ENCODE peak calls at places on chromosomes 11 and 22, in ten cellular contexts. J is Peyer's patch, M is body of pancreas, H is HCT116, Z is right lobe of liver, S is adrenal gland, X is upper lobe of left lung, Q is tibial nerve, V is spleen, K is prostate gland. P is an unnamed sample. For H3K27me3, the result is how much of the 10 kb centered on the place peaks cover.

GRCh38 chr22:46444390-46444854 is 93.0 kb downstream of the CELSR1 start:
- DNase-seq in K (no peak), Q (no peak), M (no peak), H (no peak), S (no peak), V (no peak), J (no peak), Z (no peak), X (no peak), P (no peak)

GRCh38 chr11:23991140-23991539 is 505.7 kb upstream of the LUZP2 start:
- DNase-seq in Q (no peak), H (no peak), X (no peak), K (no peak), J (no peak), V (no peak), M (no peak), Z (no peak), S (no peak), P (no peak)

GRCh38 chr11:62665630-62666258 is 632 bp downstream of the CSKMT start:
- DNase-seq in J (peak), X (no peak), K (peak), V (peak), H (no peak), Q (no peak), S (peak), M (peak), Z (peak), P (no peak)

GRCh38 chr22:49657974-49658550 is 169.6 kb downstream of the BRD1 start:
- DNase-seq in Z (no peak), K (no peak), H (no peak), S (no peak), V (no peak), Q (no peak), M (no peak), J (no peak), X (no peak), P (no peak)

GRCh38 chr11:19430346-19431058 is 189.8 kb upstream of the E2F8 start:
- DNase-seq in Z (no peak), X (no peak), Q (no peak), S (no peak), H (no peak), K (no peak), M (peak), J (no peak), V (no peak), P (no peak)

GRCh38 chr22:46802608-46803027 is 40.2 kb downstream of the TBC1D22A start:
- DNase-seq in K (no peak), X (no peak), J (no peak), Z (no peak), S (no peak), H (no peak), V (peak), Q (no peak), M (no peak), P (no peak)

GRCh38 chr22:37533995-37534394 is 14.8 kb upstream of the CARD10 start:
- DNase-seq in V (no peak), J (no peak), X (no peak), K (no peak), S (no peak), Q (no peak), H (peak), M (no peak), Z (no peak), P (no peak)

GRCh38 chr22:46290843-46291785 is 5.6 kb upstream of the GTSE1 start:
- DNase-seq in S (no peak), Q (no peak), V (peak), M (no peak), K (no peak), Z (no peak), J (no peak), X (no peak), H (no peak), P (no peak)

GRCh38 chr22:44659140-44659539 is 42.9 kb upstream of the PRR5 start:
- DNase-seq in M (no peak), S (no peak), K (no peak), H (no peak), J (no peak), V (no peak), Z (no peak), Q (no peak), X (no peak), P (peak)

GRCh38 chr11:45280449-45280848 is 5.7 kb downstream of the SYT13 start:
- DNase-seq in J (no peak), Z (no peak), K (no peak), Q (no peak), V (no peak), S (no peak), X (no peak), H (no peak), M (no peak), P (no peak)

GRCh38 chr11:122309262-122309925 is 193.4 kb upstream of the BLID start:
- DNase-seq in S (no peak), M (no peak), H (no peak), Q (no peak), V (no peak), X (no peak), K (no peak), Z (no peak), J (no peak), P (peak)

GRCh38 chr11:44874284-44874683 is 76.4 kb downstream of the TP53I11 start:
- DNase-seq in H (no peak), Q (no peak), V (no peak), J (no peak), K (no peak), Z (no peak), S (no peak), M (no peak), X (no peak), P (no peak)

GRCh38 chr22:30943368-30943767 is 25.2 kb downstream of the MORC2 start:
- DNase-seq in V (no peak), Z (no peak), S (no peak), K (no peak), H (no peak), M (no peak), J (no peak), X (no peak), Q (no peak), P (no peak)

GRCh38 chr22:21713428-21714058 is 22.1 kb downstream of the YPEL1 start:
- DNase-seq in K (no peak), Z (no peak), X (no peak), M (peak), H (no peak), V (no peak), Q (no peak), J (no peak), S (no peak), P (no peak)

GRCh38 chr11:19677380-19678080 is 35.1 kb upstream of the NAV2 start:
- DNase-seq in X (no peak), K (no peak), J (no peak), S (no peak), H (no peak), V (no peak), Q (no peak), Z (no peak), M (no peak), P (no peak)

GRCh38 chr11:134517621-134518293 is 105.7 kb upstream of the B3GAT1 start:
- DNase-seq in S (no peak), Z (no peak), X (no peak), H (no peak), K (peak), V (peak), J (peak), M (no peak), Q (no peak), P (no peak)

GRCh38 chr22:49412236-49412635 is 415.4 kb downstream of the BRD1 start:
- DNase-seq in J (no peak), Q (no peak), X (no peak), Z (no peak), S (no peak), H (no peak), V (no peak), K (no peak), M (no peak), P (no peak)

GRCh38 chr11:767238-767637 is 10.0 kb downstream of the GATD1 start:
- DNase-seq in Q (no peak), K (no peak), X (peak), H (no peak), J (no peak), S (no peak), V (no peak), M (no peak), Z (no peak), P (no peak)
- TF ChIP-seq POLR2A in Q (no peak), K (no peak), X (no peak), H (no peak), J (no peak), S (no peak), V (no peak), M (no peak), Z (no peak), P (no peak)

GRCh38 chr11:88103337-88104206 is 71.7 kb downstream of the RAB38 start:
- DNase-seq in V (no peak), H (peak), K (no peak), M (peak), Q (no peak), X (no peak), S (peak), Z (peak), J (peak), P (no peak)
- H3K27ac ChIP-seq in V (no peak), H (no peak), K (no peak), M (peak), Q (no peak), X (no peak), S (no peak), Z (peak), J (no peak), P (no peak)

GRCh38 chr11:82731691-82732277 is 1.9 kb downstream of the FAM181B start:
- DNase-seq in H (no peak), M (no peak), K (no peak), V (no peak), S (no peak), J (no peak), Q (no peak), Z (no peak), X (no peak), P (no peak)

GRCh38 chr11:82734120-82734479 is 436 bp upstream of the FAM181B start:
- DNase-seq in X (no peak), V (no peak), H (no peak), Q (no peak), K (no peak), S (no peak), M (no peak), J (no peak), Z (no peak), P (no peak)

GRCh38 chr11:82733444-82734119 is at the start of gene FAM181B:
- DNase-seq in X (peak), J (peak), Q (peak), M (peak), V (peak), K (no peak), Z (peak), S (peak), H (no peak), P (peak)

GRCh38 chr11:82732348-82732733 is 1.3 kb downstream of the FAM181B start:
- DNase-seq in S (no peak), J (no peak), K (no peak), M (peak), H (no peak), Q (no peak), X (peak), V (no peak), Z (no peak), P (no peak)

GRCh38 chr11:82732734-82733443 is 775 bp downstream of the FAM181B start:
- DNase-seq in J (no peak), Q (no peak), X (peak), Z (peak), M (peak), V (peak), K (no peak), S (no peak), H (no peak), P (no peak)
- H3K27me3 ChIP-seq in J (under half), Q (under half), X (under half), Z (under half), M (under half), V (half or more), K (under half), S (under half), H (under half), P (under half)

GRCh38 chr11:86174101-86175046 is 70.2 kb upstream of the EED start:
- DNase-seq in M (peak), Q (peak), Z (peak), V (no peak), H (no peak), S (peak), K (no peak), X (no peak), J (peak), P (peak)
- TF ChIP-seq POLR2A in M (peak), Q (no peak), Z (no peak), V (no peak), H (no peak), S (no peak), K (no peak), X (no peak), J (no peak), P (peak)

GRCh38 chr11:43833657-43834073 is 47.0 kb upstream of the ALKBH3 start:
- DNase-seq in J (no peak), Q (no peak), Z (no peak), X (no peak), S (no peak), M (peak), K (no peak), H (no peak), V (no peak), P (no peak)
- H3K27ac ChIP-seq in J (no peak), Q (no peak), Z (no peak), X (no peak), S (no peak), M (no peak), K (no peak), H (no peak), V (no peak), P (no peak)

GRCh38 chr11:99593197-99593596 is 572.4 kb downstream of the CNTN5 start:
- DNase-seq in S (no peak), Z (no peak), M (no peak), J (no peak), K (no peak), Q (no peak), X (no peak), H (no peak), V (no peak), P (no peak)

GRCh38 chr11:99584822-99585221 is 564.1 kb downstream of the CNTN5 start:
- DNase-seq in H (no peak), S (no peak), Z (no peak), M (no peak), V (no peak), Q (no peak), K (no peak), X (no peak), J (no peak), P (no peak)

GRCh38 chr11:99592241-99592640 is 571.5 kb downstream of the CNTN5 start:
- DNase-seq in S (no peak), M (no peak), H (no peak), Z (no peak), V (no peak), Q (no peak), J (no peak), K (no peak), X (no peak), P (no peak)

GRCh38 chr11:99585606-99586005 is 564.9 kb downstream of the CNTN5 start:
- DNase-seq in M (no peak), Z (no peak), K (no peak), V (no peak), X (no peak), H (no peak), S (no peak), J (no peak), Q (no peak), P (no peak)

DNA sequence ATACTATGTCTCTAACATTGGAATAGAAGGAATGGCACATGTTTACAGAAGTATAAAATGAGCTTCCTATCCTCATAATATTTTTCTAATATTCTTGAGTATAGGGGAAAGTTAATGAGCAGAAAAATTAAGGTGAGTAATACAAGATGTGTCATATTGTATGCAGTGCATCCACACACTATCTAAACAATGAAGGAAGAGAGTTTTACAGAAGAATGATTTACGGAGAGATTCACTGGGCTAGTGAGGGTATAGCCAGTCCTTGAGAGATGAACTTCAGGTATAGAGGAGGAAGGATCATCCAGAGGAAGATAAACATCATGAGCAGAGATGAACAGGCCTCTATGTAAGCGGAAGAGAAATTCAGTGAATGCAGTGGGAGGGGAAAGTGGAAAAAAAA is 569.0 kb downstream of the CNTN5 start:
- DNase-seq in X (no peak), S (no peak), Q (no peak), K (no peak), Z (no peak), J (no peak), V (no peak), M (no peak), H (no peak), P (no peak)
- H3K27me3 ChIP-seq in X (under half), S (under half), Q (under half), K (under half), Z (under half), J (under half), V (under half), M (under half), H (under half), P (under half)

P was measured in heart left ventricle.